ENCODE peak calls at places on chromosomes 13 and 19, in eight cellular contexts. Z, I, D, F, E, U, G and J are unnamed samples.

GRCh38 chr13:45142440-45143345 is 22.4 kb downstream of the GTF2F2 start:
- DNase-seq in Z (no peak), I (no peak), D (no peak), F (no peak), E (no peak), U (peak), G (no peak), J (no peak)

GRCh38 chr13:66069570-66069969 is 1160.6 kb downstream of the PCDH9 start:
- DNase-seq in Z (no peak), I (no peak), D (no peak), F (no peak), E (no peak), U (no peak), G (no peak), J (no peak)

GRCh38 chr13:64087624-64088023 is 2672.0 kb upstream of the PCDH20 start:
- DNase-seq in Z (no peak), I (no peak), D (no peak), F (no peak), E (no peak), U (no peak), G (no peak), J (no peak)

GRCh38 chr19:23392706-23393105 is 2.6 kb downstream of the ZNF91 start:
- DNase-seq in Z (no peak), I (no peak), D (no peak), F (no peak), E (no peak), U (peak), G (no peak), J (no peak)

GRCh38 chr19:6056801-6057650 is 53.3 kb downstream of the RFX2 start:
- DNase-seq in Z (peak), I (peak), D (peak), F (no peak), E (peak), U (no peak), G (no peak), J (no peak)

GRCh38 chr13:24670927-24671326 is 9.3 kb upstream of the ATP12A start:
- DNase-seq in Z (no peak), I (no peak), D (no peak), F (no peak), E (no peak), U (peak), G (no peak), J (no peak)

GRCh38 chr19:1063030-1063908 is 3.7 kb upstream of the ARHGAP45 start:
- DNase-seq in Z (no peak), I (no peak), D (no peak), F (peak), E (peak), U (no peak), G (peak), J (peak)

GRCh38 chr19:11381535-11382369 is 2.4 kb downstream of the EPOR start:
- DNase-seq in Z (peak), I (peak), D (no peak), F (peak), E (peak), U (peak), G (peak), J (peak)

GRCh38 chr13:27953671-27954405 is 15.3 kb downstream of the CDX2 start:
- DNase-seq in Z (peak), I (peak), D (peak), F (peak), E (peak), U (peak), G (peak), J (peak)

GRCh38 chr13:99446242-99446641 is 55.0 kb upstream of the TM9SF2 start:
- DNase-seq in Z (no peak), I (no peak), D (no peak), F (no peak), E (no peak), U (no peak), G (no peak), J (no peak)

GRCh38 chr19:44623080-44623479 is 9.7 kb downstream of the IGSF23 start:
- DNase-seq in Z (no peak), I (no peak), D (no peak), F (no peak), E (no peak), U (no peak), G (no peak), J (no peak)

DNA sequence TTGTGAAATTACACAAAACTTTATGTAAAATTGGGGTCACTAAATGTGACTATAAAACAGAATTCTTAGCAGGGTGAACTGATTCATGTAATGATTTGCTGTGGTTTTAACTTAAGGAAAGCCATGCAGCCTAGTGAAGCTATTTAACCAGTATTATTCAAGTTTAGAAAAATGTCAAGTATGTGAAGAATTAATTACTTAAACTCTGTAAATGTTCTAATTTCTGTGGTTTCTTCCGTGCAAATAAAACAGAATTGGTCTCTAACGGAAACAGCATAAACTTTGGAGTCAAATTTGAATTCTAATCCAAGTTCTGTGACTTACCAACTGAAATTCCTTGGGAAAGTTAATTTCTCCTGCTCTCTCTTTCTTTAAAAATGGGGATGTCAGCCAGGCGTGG is 13.3 kb downstream of the CDC16 start:
- DNase-seq in Z (no peak), I (no peak), D (no peak), F (no peak), E (no peak), U (no peak), G (no peak), J (no peak)
- H3K27ac ChIP-seq in Z (no peak), I (no peak), D (no peak), F (no peak), E (no peak), U (no peak), G (no peak), J (no peak)

GRCh38 chr19:47187023-47187655 is 43.9 kb downstream of the BBC3 start:
- DNase-seq in Z (no peak), I (no peak), D (no peak), F (no peak), E (no peak), U (no peak), G (no peak), J (no peak)

GRCh38 chr19:47187797-47188196 is 43.2 kb downstream of the BBC3 start:
- DNase-seq in Z (no peak), I (peak), D (no peak), F (no peak), E (no peak), U (no peak), G (no peak), J (no peak)

GRCh38 chr19:47186337-47187022 is 44.5 kb downstream of the BBC3 start:
- DNase-seq in Z (no peak), I (peak), D (no peak), F (no peak), E (no peak), U (no peak), G (no peak), J (peak)

GRCh38 chr19:47179643-47180310 is 49.1 kb downstream of the SAE1 start:
- DNase-seq in Z (no peak), I (no peak), D (no peak), F (no peak), E (no peak), U (no peak), G (no peak), J (no peak)

DNA sequence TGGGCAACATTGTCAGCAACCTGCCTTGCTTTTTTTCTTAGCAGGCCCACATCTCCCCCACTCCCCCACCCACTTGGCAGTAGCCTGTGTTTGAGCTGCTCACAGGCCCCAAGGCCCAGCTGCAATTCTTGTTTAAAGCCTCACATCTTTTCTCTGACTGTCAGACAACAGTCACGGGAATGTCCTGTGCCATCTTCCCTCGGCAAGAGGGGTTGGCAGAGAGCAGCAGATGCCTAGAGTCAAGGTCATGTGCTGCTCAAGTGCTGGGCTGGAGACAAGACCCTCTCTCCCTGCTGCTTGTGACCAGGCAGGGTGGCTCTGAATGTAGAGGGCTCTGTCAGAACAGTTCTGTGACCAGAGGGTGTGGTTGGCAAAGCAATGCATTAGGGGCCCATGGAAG is 47.4 kb downstream of the BBC3 start:
- DNase-seq in Z (no peak), I (no peak), D (no peak), F (no peak), E (no peak), U (no peak), G (no peak), J (no peak)
- H3K27ac ChIP-seq in Z (no peak), I (peak), D (no peak), F (no peak), E (no peak), U (no peak), G (no peak), J (no peak)

DNA sequence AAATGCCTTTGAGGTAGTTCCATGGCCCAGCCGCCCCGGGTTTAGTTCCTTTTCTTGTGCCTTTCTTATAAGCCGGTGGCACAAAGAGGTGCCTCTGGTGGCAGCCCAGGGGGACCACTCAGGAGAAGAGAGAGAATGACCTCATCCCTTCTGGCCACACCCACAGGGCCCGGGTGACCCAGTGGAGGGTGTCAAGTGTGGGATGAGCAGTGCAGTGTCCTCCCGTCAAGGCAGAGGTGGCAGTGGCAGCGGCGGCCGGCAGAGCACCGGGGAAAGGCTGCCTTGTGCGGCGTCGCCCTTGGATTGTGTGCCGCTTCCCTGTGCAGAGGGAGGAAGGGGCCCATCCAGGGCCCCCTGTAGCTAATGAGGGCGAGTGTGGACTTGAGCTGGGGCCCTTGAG is 47.9 kb downstream of the KDM4B start:
- DNase-seq in Z (no peak), I (no peak), D (no peak), F (no peak), E (no peak), U (no peak), G (no peak), J (no peak)
- H3K27ac ChIP-seq in Z (no peak), I (no peak), D (no peak), F (no peak), E (no peak), U (no peak), G (no peak), J (no peak)

DNA sequence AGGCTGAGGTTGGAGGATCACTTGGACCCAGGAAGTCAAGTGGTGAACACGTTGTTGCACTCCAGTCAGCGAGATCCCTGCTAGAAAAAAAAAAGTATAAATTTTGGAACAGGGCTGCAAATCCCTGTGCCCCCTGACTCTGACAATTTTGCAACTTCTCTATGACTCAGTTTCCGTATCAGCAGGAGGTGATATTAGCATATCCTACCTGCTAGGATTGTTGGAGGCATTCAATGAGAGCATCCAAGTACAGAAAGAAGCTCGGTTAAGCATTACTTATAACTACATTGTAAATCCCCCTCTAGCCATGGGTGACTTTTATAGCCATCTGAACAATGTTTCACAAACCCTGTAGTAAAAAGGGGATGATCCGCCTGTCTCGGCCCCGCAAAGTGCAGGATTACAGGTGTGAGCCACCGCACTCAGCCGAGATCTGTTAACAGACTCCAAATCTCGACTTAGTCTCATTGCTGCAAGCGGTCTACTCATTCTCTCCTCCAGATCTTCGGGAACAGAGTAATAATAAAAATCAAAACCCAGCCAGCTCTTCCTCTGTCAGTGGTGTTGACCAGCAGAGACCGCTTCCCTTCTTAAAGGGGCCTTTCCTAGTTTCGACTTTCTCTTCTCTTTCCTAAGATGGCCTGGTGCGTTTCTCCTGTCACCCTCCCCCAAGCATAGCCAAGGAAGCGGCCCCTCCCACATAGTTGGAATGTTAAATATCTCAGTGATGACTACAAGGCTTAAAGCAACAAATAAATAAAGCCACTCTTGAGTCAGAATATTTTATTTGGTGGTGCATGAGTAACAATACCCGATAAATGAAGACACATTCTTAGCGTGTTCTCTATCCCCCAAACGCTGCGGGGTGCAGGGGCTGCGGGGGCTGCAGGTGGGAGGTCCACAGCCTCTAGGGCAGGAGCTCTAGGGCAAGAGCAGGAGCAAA is 10.3 kb upstream of the BICRA start:
- DNase-seq in Z (peak), I (peak), D (peak), F (no peak), E (no peak), U (peak), G (peak), J (no peak)
- H3K27ac ChIP-seq in Z (peak), I (peak), D (peak), F (peak), E (peak), U (no peak), G (peak), J (peak)

GRCh38 chr13:101488734-101489133 is 36.3 kb downstream of the ITGBL1 start:
- DNase-seq in Z (no peak), I (no peak), D (no peak), F (no peak), E (no peak), U (no peak), G (no peak), J (no peak)

GRCh38 chr13:101492251-101492910 is 39.9 kb downstream of the ITGBL1 start:
- DNase-seq in Z (no peak), I (no peak), D (no peak), F (no peak), E (no peak), U (peak), G (no peak), J (no peak)

GRCh38 chr13:101493541-101493940 is 41.1 kb downstream of the ITGBL1 start:
- DNase-seq in Z (no peak), I (no peak), D (no peak), F (no peak), E (no peak), U (no peak), G (no peak), J (no peak)

GRCh38 chr13:101489635-101490034 is 37.2 kb downstream of the ITGBL1 start:
- DNase-seq in Z (no peak), I (no peak), D (no peak), F (no peak), E (no peak), U (no peak), G (no peak), J (no peak)

DNA sequence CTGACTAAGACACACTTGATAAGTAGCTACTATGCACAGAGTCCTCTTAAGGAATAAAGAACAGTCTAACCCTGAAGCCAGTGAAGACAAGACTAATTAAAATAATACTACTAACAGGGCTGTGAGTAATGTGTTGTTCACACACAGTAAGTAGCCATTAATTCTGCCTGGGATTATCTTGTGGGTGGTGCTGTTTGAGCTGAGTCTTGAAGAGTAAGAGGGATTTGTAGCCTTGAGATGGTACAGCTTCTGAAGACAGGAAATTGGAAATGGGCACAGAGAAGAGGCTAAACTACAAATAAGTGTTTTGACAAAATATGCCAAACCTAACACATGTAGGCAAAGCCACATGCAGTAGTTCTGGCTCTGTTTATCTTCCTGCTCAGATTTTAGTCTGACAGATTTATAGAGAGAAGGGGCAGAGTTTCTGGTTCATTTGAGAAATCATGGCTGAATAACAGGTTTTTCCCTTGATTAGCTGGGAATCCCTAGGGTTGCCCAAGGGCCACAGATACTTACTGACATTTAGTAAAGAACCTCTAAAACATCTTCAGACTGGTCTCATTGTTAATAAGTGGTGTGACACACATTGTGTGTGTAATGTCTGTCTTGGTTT is 38.0 kb downstream of the ITGBL1 start:
- DNase-seq in Z (no peak), I (no peak), D (no peak), F (no peak), E (no peak), U (peak), G (no peak), J (no peak)
- H3K27ac ChIP-seq in Z (no peak), I (no peak), D (no peak), F (no peak), E (no peak), U (no peak), G (no peak), J (no peak)

GRCh38 chr19:12884627-12884925 is 2.4 kb downstream of the KLF1 start:
- DNase-seq in Z (no peak), I (no peak), D (no peak), F (no peak), E (no peak), U (no peak), G (no peak), J (no peak)

GRCh38 chr19:12880551-12881171 is 588 bp downstream of the DNASE2 start:
- DNase-seq in Z (peak), I (no peak), D (no peak), F (peak), E (peak), U (peak), G (no peak), J (peak)

GRCh38 chr19:12882589-12882988 is 1.3 kb upstream of the DNASE2 start:
- DNase-seq in Z (no peak), I (no peak), D (no peak), F (no peak), E (no peak), U (no peak), G (no peak), J (no peak)

GRCh38 chr19:12884202-12884601 is 2.8 kb downstream of the KLF1 start:
- DNase-seq in Z (no peak), I (no peak), D (no peak), F (no peak), E (no peak), U (no peak), G (no peak), J (no peak)

DNA sequence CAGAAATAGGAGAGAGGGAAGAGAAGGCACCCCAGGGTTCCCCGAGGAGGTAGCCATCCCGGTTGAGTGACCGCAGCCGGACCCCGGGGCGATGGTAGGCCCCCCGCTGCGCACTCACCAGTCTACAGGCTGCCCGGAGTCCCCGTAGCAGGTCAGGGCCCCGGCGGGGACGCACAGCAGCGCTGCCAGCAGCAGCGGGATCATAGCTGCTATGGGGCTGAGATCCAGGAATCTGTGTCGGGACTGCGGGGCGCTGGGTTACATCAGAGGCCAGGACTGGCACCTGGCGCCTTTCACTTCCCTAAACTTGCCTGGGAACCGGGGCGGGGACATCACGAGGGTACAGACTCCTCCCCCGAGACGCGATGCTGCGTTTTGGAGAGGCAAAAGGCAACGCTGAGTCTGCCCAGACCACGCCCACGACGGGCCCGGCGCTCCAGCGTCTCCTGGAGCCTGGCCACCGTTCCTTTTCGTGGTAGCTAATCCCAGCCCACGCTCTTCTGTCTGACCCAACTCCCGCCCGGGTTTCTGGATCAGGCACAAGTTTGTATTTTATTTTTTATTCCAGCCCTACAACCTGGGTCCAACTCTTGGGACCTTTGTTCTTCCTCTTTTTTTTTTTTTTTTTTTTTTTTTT is at the start of gene DNASE2:
- DNase-seq in Z (peak), I (peak), D (peak), F (peak), E (peak), U (peak), G (peak), J (peak)
- H3K27ac ChIP-seq in Z (peak), I (peak), D (peak), F (peak), E (peak), U (no peak), G (peak), J (peak)

DNA sequence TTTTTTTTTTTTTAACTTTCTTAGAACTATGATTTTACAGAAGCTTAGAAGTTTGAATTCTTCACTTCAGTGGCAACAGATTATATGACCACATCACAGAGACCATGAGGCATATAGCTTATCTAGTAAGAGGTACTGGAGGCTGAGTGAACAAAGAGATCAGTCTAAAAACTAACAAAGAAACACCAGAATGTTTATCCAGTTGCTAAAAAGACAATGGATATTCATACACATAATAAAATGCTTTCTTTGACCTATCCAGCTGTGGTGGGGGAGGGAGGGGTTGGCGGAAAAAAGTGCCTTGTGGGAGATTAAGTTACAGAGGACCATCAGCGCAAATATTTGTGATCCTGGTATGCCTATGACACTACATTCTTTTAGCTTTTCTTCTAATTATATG is 34.7 kb upstream of the SLITRK6 start:
- DNase-seq in Z (no peak), I (no peak), D (no peak), F (no peak), E (no peak), U (no peak), G (no peak), J (no peak)
- H3K27ac ChIP-seq in Z (no peak), I (no peak), D (no peak), F (no peak), E (no peak), U (no peak), G (no peak), J (no peak)